ENCODE peak calls at places on chromosome 9, in seven cellular contexts. K is A549, D is ELF-1, H is H7, G is kidney tubule cell, P is AG09309, C is HuH-7.5. A is an unnamed sample.

GRCh38 chr9:93107151-93107824 is 11.3 kb downstream of the CARD19 start:
- DNase-seq in K (no peak), D (no peak), H (no peak), G (no peak), P (no peak), C (no peak), A (no peak)

GRCh38 chr9:121944741-121945191 is 148.3 kb downstream of the TTLL11 start:
- DNase-seq in K (no peak), D (no peak), H (no peak), G (peak; percentile 59), P (peak; percentile 68), C (no peak), A (no peak)

GRCh38 chr9:75932026-75932425 is 41.6 kb downstream of the PCSK5 start:
- DNase-seq in K (no peak), D (no peak), H (no peak), G (no peak), P (no peak), C (no peak), A (no peak)

GRCh38 chr9:133930046-133931015 is 61.8 kb downstream of the VAV2 start:
- DNase-seq in K (no peak), D (no peak), H (no peak), G (no peak), P (no peak), C (no peak), A (no peak)

GRCh38 chr9:108478431-108478837 is 377.4 kb downstream of the ACTL7B start:
- DNase-seq in K (peak; percentile 73), D (no peak), H (no peak), G (peak; percentile 51), P (peak; percentile 83), C (no peak), A (no peak)

GRCh38 chr9:70046274-70047070 is 2.8 kb downstream of the MAMDC2 start:
- DNase-seq in K (no peak), D (peak; percentile 3), H (no peak), G (peak; percentile 74), P (no peak), C (no peak), A (peak; percentile 35)

GRCh38 chr9:134178781-134179551 is 14.6 kb upstream of the RNU6ATAC start:
- DNase-seq in K (peak; percentile 22), D (no peak), H (peak; percentile 55), G (no peak), P (no peak), C (peak; percentile 53), A (no peak)

GRCh38 chr9:113375057-113376023 is 1.4 kb downstream of the HDHD3 start:
- DNase-seq in K (peak; percentile 22), D (no peak), H (peak; percentile 29), G (peak; percentile 71), P (no peak), C (no peak), A (no peak)

GRCh38 chr9:12511726-12512125 is 181.5 kb upstream of the TYRP1 start:
- DNase-seq in K (no peak), D (no peak), H (no peak), G (no peak), P (no peak), C (no peak), A (no peak)

GRCh38 chr9:131100445-131100844 is 4.1 kb downstream of the AIF1L start:
- DNase-seq in K (no peak), D (peak; percentile 28), H (peak; percentile 56), G (peak; percentile 86), P (no peak), C (no peak), A (no peak)

GRCh38 chr9:87269777-87270176 is 227.9 kb upstream of the DAPK1 start:
- DNase-seq in K (no peak), D (no peak), H (no peak), G (no peak), P (no peak), C (no peak), A (no peak)

GRCh38 chr9:94607340-94607695 is 13.7 kb upstream of the FBP2 start:
- DNase-seq in K (no peak), D (no peak), H (no peak), G (no peak), P (no peak), C (no peak), A (no peak)